ENCODE peak calls at places on chromosomes 12 and 14, in six cellular contexts. A, R, V, O, N and Z are unnamed samples.

GRCh38 chr12:32983968-32984367 is 87.4 kb upstream of the PKP2 start:
- DNase-seq in A (no peak), R (peak), V (peak), O (no peak), N (peak), Z (no peak)

GRCh38 chr14:68733086-68733621 is 59.7 kb downstream of the ZFP36L1 start:
- DNase-seq in A (no peak), R (no peak), V (peak), O (no peak), N (no peak), Z (peak)

GRCh38 chr12:101924647-101925046 is 47.3 kb downstream of the DRAM1 start:
- DNase-seq in A (peak), R (peak), V (peak), O (no peak), N (no peak), Z (peak)

GRCh38 chr14:59454131-59454530 is 11.0 kb downstream of the GPR135 start:
- DNase-seq in A (peak), R (no peak), V (peak), O (no peak), N (no peak), Z (peak)

GRCh38 chr14:104377256-104377655 is 202.3 kb upstream of the C14orf180 start:
- DNase-seq in A (no peak), R (no peak), V (no peak), O (no peak), N (no peak), Z (no peak)

GRCh38 chr12:77615331-77615730 is 215.4 kb upstream of the NAV3 start:
- DNase-seq in A (no peak), R (peak), V (no peak), O (no peak), N (no peak), Z (no peak)

GRCh38 chr12:77032406-77032805 is 33.0 kb downstream of the E2F7 start:
- DNase-seq in A (peak), R (no peak), V (peak), O (no peak), N (no peak), Z (no peak)

GRCh38 chr14:73723799-73724621 is 9.8 kb upstream of the PNMA1 start:
- DNase-seq in A (peak), R (no peak), V (peak), O (no peak), N (no peak), Z (peak)

GRCh38 chr12:70598467-70599194 is 38.6 kb downstream of the PTPRB start:
- DNase-seq in A (no peak), R (no peak), V (no peak), O (no peak), N (no peak), Z (no peak)

GRCh38 chr14:36027354-36027753 is 149.2 kb downstream of the PTCSC3 start:
- DNase-seq in A (no peak), R (no peak), V (no peak), O (no peak), N (no peak), Z (no peak)

GRCh38 chr12:28026701-28027100 is 54.2 kb upstream of the PTHLH start:
- DNase-seq in A (no peak), R (peak), V (peak), O (no peak), N (no peak), Z (peak)

GRCh38 chr12:131438874-131439273 is 272.0 kb upstream of the SFSWAP start:
- DNase-seq in A (no peak), R (peak), V (no peak), O (no peak), N (no peak), Z (no peak)

GRCh38 chr14:61866932-61867920 is 105.0 kb downstream of the SNAPC1 start:
- DNase-seq in A (peak), R (no peak), V (peak), O (no peak), N (no peak), Z (no peak)

GRCh38 chr12:118714051-118714460 is 267.3 kb upstream of the SRRM4 start:
- DNase-seq in A (no peak), R (peak), V (peak), O (peak), N (peak), Z (no peak)

GRCh38 chr14:31441273-31442110 is 15.8 kb downstream of the DTD2 start:
- DNase-seq in A (peak), R (no peak), V (peak), O (no peak), N (no peak), Z (peak)

GRCh38 chr14:24673059-24673458 is 39.1 kb upstream of the GZMB start:
- DNase-seq in A (no peak), R (no peak), V (no peak), O (no peak), N (no peak), Z (no peak)

GRCh38 chr14:105294142-105294597 is 6.6 kb downstream of the BRF1 start:
- DNase-seq in A (peak), R (peak), V (no peak), O (no peak), N (no peak), Z (peak)

GRCh38 chr14:79418649-79419415 is 792.5 kb downstream of the DIO2 start:
- DNase-seq in A (no peak), R (no peak), V (no peak), O (no peak), N (no peak), Z (no peak)

GRCh38 chr12:906077-906585 is 43.4 kb downstream of the RAD52 start:
- DNase-seq in A (no peak), R (no peak), V (no peak), O (no peak), N (no peak), Z (no peak)

GRCh38 chr14:59359451-59360124 is 105.6 kb downstream of the GPR135 start:
- DNase-seq in A (no peak), R (no peak), V (no peak), O (no peak), N (no peak), Z (no peak)

GRCh38 chr12:41304526-41304925 is 116.4 kb downstream of the PDZRN4 start:
- DNase-seq in A (no peak), R (no peak), V (no peak), O (no peak), N (no peak), Z (no peak)

GRCh38 chr12:25781223-25781622 is 177.3 kb upstream of the RASSF8 start:
- DNase-seq in A (no peak), R (peak), V (no peak), O (no peak), N (no peak), Z (no peak)

GRCh38 chr12:108400060-108400459 is 60.9 kb upstream of the CMKLR1 start:
- DNase-seq in A (no peak), R (no peak), V (no peak), O (no peak), N (no peak), Z (no peak)

GRCh38 chr12:42076976-42077375 is 67.7 kb downstream of the GXYLT1 start:
- DNase-seq in A (no peak), R (no peak), V (no peak), O (no peak), N (no peak), Z (no peak)

GRCh38 chr14:100662850-100663527 is 63.7 kb upstream of the DLK1 start:
- DNase-seq in A (peak), R (peak), V (peak), O (peak), N (no peak), Z (peak)

DNA sequence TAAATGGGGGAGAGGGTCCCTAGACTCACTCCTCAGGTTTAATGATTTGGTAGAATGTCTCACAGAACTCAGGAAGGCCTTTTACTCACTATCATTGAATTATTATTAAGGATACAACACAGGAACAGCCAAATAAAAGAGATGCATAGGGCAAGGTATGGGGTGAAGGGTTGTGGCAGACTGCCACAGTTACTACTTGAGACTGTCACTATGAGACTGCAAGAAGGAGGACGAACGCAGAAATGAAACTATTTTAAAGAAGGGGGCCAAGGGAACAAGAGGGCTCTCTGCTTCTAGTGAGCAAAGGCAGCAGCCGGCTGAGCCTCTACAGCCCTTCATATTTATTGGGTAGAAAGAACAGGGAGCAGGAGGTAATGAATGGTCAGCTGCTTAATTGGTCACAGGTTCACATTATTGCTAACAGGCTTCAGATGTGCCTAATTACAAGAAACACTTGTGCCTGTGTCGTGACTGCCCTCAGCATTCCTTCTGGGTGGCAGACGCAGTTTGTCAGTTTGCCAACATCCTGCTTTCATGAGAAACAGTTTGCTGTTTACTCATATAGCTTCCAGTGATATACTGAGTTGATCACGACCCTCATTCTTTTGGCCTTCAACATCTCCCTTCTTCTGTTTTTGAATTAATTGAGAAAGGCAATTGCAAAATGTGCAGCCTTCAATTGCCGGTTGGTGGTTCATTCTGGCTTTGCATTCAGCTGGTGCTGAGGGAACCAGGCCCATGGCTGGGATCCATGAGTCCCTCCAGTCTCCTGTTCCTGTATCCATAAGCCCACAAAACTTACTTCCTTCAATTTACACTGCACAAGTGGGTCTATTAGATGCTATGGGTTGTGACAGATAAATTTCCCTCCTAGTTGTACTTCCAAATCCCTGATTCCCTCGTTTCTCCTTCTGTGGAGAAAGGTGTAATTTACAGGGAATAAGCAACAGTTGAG is 82.8 kb upstream of the PLEKHG7 start:
- DNase-seq in A (no peak), R (no peak), V (no peak), O (no peak), N (no peak), Z (peak)
- H3K4me3 ChIP-seq in A (no peak), R (no peak), V (no peak), O (no peak), N (no peak), Z (no peak)

DNA sequence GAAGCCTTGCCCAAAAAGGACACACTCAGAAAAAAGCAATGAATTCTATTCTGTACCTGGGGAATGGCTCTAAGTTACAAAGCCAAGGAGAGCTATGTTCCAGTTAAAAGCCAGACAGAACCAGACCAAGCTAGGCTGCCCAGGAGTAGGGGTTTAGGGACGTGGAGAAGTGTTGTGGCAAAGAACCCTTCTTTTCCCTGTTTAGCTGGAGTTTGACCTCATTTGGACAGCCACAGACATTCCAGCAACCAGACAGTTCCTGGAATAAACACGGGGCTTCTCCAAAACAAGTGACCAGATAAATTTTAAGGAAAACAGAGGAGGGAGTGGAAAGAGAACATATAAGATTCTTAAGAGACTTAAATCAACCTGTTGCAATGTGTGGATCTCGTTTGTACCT is 62.3 kb downstream of the GCH1 start:
- DNase-seq in A (no peak), R (no peak), V (no peak), O (no peak), N (no peak), Z (no peak)
- H3K27ac ChIP-seq in A (no peak), R (no peak), V (no peak), O (no peak), N (no peak), Z (no peak)

GRCh38 chr12:14257734-14258467 is 107.6 kb upstream of the ATF7IP start:
- DNase-seq in A (peak), R (peak), V (peak), O (peak), N (peak), Z (peak)
- H2BK5ac ChIP-seq in A (peak), R (peak), V (peak), O (peak), N (peak), Z (no peak)

GRCh38 chr12:116879509-116880212 is 1.6 kb downstream of the HRK start:
- DNase-seq in A (no peak), R (no peak), V (peak), O (no peak), N (no peak), Z (no peak)

GRCh38 chr12:116881867-116882507 is 746 bp upstream of the HRK start:
- DNase-seq in A (no peak), R (no peak), V (no peak), O (no peak), N (no peak), Z (no peak)

GRCh38 chr12:116881325-116881866 is at the start of gene HRK:
- DNase-seq in A (no peak), R (peak), V (no peak), O (no peak), N (no peak), Z (no peak)

GRCh38 chr12:116880213-116880816 is 926 bp downstream of the HRK start:
- DNase-seq in A (no peak), R (no peak), V (peak), O (no peak), N (no peak), Z (peak)

GRCh38 chr12:116880817-116881324 is 370 bp downstream of the HRK start:
- DNase-seq in A (peak), R (peak), V (peak), O (peak), N (peak), Z (peak)
- H3K4me3 ChIP-seq in A (peak), R (peak), V (peak), O (peak), N (peak), Z (peak)

GRCh38 chr14:92651106-92651792 is 97.2 kb downstream of the LGMN start:
- DNase-seq in A (no peak), R (no peak), V (peak), O (no peak), N (no peak), Z (no peak)

GRCh38 chr14:92654206-92654901 is 94.1 kb downstream of the LGMN start:
- DNase-seq in A (no peak), R (no peak), V (no peak), O (no peak), N (no peak), Z (no peak)

GRCh38 chr14:92651793-92652382 is 96.5 kb downstream of the LGMN start:
- DNase-seq in A (no peak), R (no peak), V (no peak), O (no peak), N (no peak), Z (no peak)

GRCh38 chr14:92652413-92653151 is 95.8 kb downstream of the LGMN start:
- DNase-seq in A (no peak), R (no peak), V (no peak), O (no peak), N (no peak), Z (no peak)

GRCh38 chr14:92653162-92653651 is 95.2 kb downstream of the LGMN start:
- DNase-seq in A (no peak), R (no peak), V (no peak), O (no peak), N (no peak), Z (no peak)
- H3K27ac ChIP-seq in A (no peak), R (no peak), V (no peak), O (no peak), N (no peak), Z (no peak)

GRCh38 chr14:98006008-98006407 is 1208.8 kb downstream of the VRK1 start:
- DNase-seq in A (no peak), R (no peak), V (no peak), O (no peak), N (no peak), Z (no peak)

GRCh38 chr14:98015921-98016320 is 1218.7 kb downstream of the VRK1 start:
- DNase-seq in A (no peak), R (no peak), V (no peak), O (no peak), N (no peak), Z (no peak)

GRCh38 chr14:98014851-98015615 is 1217.9 kb downstream of the VRK1 start:
- DNase-seq in A (no peak), R (no peak), V (peak), O (no peak), N (no peak), Z (no peak)

GRCh38 chr14:98008381-98009113 is 1211.4 kb downstream of the VRK1 start:
- DNase-seq in A (no peak), R (no peak), V (peak), O (no peak), N (no peak), Z (no peak)

GRCh38 chr14:98010791-98011190 is 1213.6 kb downstream of the VRK1 start:
- DNase-seq in A (no peak), R (no peak), V (no peak), O (no peak), N (no peak), Z (no peak)
- H2BK5ac ChIP-seq in A (no peak), R (no peak), V (no peak), O (no peak), N (no peak), Z (no peak)

GRCh38 chr14:88189840-88190191 is 133.3 kb downstream of the KCNK10 start:
- DNase-seq in A (no peak), R (no peak), V (no peak), O (no peak), N (no peak), Z (no peak)

GRCh38 chr14:88184956-88185355 is 138.1 kb downstream of the KCNK10 start:
- DNase-seq in A (no peak), R (no peak), V (no peak), O (no peak), N (no peak), Z (no peak)

GRCh38 chr14:88191605-88192004 is 131.5 kb downstream of the KCNK10 start:
- DNase-seq in A (no peak), R (peak), V (no peak), O (no peak), N (no peak), Z (no peak)

GRCh38 chr14:88185843-88186242 is 137.2 kb downstream of the KCNK10 start:
- DNase-seq in A (no peak), R (no peak), V (no peak), O (no peak), N (no peak), Z (no peak)

DNA sequence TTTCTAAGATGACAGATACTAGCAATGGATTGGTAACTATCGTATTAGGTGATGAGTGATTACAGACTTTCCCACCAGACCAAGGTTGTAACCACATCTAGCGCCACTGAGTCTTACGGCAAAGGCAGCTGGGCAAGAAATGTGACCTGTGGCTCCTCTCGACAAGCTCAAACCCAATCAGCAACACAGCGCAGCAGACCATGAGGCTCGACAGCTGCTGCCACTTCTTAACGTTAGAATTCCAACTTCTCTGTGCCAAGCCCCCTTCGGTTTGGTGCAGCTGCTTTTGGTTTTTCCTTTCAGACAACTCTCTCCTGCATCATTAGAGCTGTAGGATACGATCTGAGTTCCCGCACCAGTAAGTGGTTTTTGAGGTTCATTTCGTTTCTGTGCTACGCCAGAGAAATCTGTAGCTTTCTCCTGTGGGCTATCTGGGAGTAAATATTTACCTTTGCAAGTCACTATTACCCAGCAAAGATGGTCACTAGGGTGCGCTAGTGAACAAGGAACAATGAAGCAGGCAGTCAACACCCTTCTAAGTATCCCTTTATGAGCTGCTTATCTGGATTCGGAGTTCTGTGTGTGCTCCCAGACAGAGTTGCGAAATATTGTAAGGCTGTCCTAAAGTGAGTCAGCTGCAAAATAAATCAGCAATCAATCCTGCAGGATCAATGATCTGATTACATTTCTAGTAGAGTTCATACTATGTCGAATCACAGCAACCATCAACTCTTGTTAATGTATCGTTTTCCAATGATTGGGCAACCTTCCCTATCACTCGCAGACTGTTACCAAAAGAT is 133.8 kb downstream of the KCNK10 start:
- DNase-seq in A (peak), R (peak), V (peak), O (peak), N (no peak), Z (peak)
- H3K4me3 ChIP-seq in A (peak), R (no peak), V (no peak), O (no peak), N (peak), Z (peak)

DNA sequence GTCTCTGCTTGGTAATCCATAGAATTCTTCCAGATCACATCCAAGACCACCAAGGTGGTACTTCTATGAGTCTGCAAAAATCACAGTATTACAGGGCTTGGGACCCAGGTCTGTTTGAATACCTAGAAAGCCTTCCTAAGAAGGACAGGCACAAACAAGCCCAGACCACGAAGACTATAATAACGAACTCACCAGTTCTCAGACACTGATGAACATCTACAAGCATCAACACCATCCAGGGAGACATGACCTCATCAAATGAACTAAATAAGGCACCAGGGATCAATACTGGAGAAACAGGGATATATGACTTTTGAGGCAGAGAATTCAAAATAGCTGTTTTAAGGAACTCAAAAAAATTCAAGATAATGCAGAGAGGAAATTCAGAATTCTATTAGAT is 20.1 kb upstream of the RNF212B start:
- DNase-seq in A (no peak), R (no peak), V (no peak), O (no peak), N (no peak), Z (no peak)
- H3K27ac ChIP-seq in A (no peak), R (no peak), V (no peak), O (no peak), N (no peak), Z (no peak)